ENCODE peak calls at places on chromosomes 3 and 15, in eight cellular contexts. O, G, B, Y, Q, D, P and E are unnamed samples.

GRCh38 chr3:18423401-18424212 is 1.5 kb downstream of the SATB1 start:
- DNase-seq in O (peak), G (peak), B (no peak), Y (peak), Q (no peak), D (peak), P (peak), E (no peak)

GRCh38 chr15:84947947-84948830 is 33.5 kb upstream of the PDE8A start:
- DNase-seq in O (no peak), G (peak), B (no peak), Y (no peak), Q (no peak), D (no peak), P (no peak), E (no peak)

GRCh38 chr3:196124608-196125007 is 42.7 kb upstream of the TFRC start:
- DNase-seq in O (no peak), G (no peak), B (no peak), Y (no peak), Q (no peak), D (no peak), P (no peak), E (no peak)

GRCh38 chr3:194711913-194712312 is 26.2 kb downstream of the FAM43A start:
- DNase-seq in O (no peak), G (peak), B (no peak), Y (no peak), Q (no peak), D (no peak), P (no peak), E (no peak)

GRCh38 chr3:136678981-136679380 is 73.2 kb downstream of the STAG1 start:
- DNase-seq in O (no peak), G (no peak), B (peak), Y (no peak), Q (no peak), D (no peak), P (no peak), E (no peak)

GRCh38 chr15:99732711-99733267 is 448 bp downstream of the LYSMD4 start:
- DNase-seq in O (peak), G (no peak), B (peak), Y (no peak), Q (no peak), D (peak), P (no peak), E (no peak)

GRCh38 chr3:54836876-54837275 is 91.0 kb downstream of the LRTM1 start:
- DNase-seq in O (no peak), G (no peak), B (no peak), Y (peak), Q (no peak), D (no peak), P (peak), E (no peak)

GRCh38 chr15:76196286-76196948 is 114.9 kb downstream of the ETFA start:
- DNase-seq in O (peak), G (peak), B (no peak), Y (peak), Q (no peak), D (peak), P (no peak), E (no peak)

GRCh38 chr15:40344631-40345120 is 3.9 kb upstream of the CCDC9B start:
- DNase-seq in O (peak), G (peak), B (peak), Y (peak), Q (peak), D (peak), P (peak), E (peak)

GRCh38 chr3:193783166-193783896 is 190.3 kb downstream of the OPA1 start:
- DNase-seq in O (no peak), G (no peak), B (no peak), Y (no peak), Q (no peak), D (no peak), P (no peak), E (no peak)

GRCh38 chr15:93121994-93122910 is 33.2 kb upstream of the RGMA start:
- DNase-seq in O (no peak), G (no peak), B (no peak), Y (no peak), Q (no peak), D (no peak), P (no peak), E (no peak)

GRCh38 chr15:48975713-48976419 is 12.1 kb upstream of the SHC4 start:
- DNase-seq in O (peak), G (peak), B (peak), Y (peak), Q (peak), D (peak), P (peak), E (peak)

GRCh38 chr3:23055733-23056376 is 147.3 kb upstream of the UBE2E2 start:
- DNase-seq in O (no peak), G (peak), B (no peak), Y (no peak), Q (no peak), D (no peak), P (no peak), E (no peak)

GRCh38 chr3:107452436-107452835 is 70.3 kb upstream of the BBX start:
- DNase-seq in O (no peak), G (peak), B (no peak), Y (no peak), Q (no peak), D (no peak), P (no peak), E (no peak)

GRCh38 chr3:71392277-71392676 is 191.3 kb downstream of the FOXP1 start:
- DNase-seq in O (no peak), G (no peak), B (no peak), Y (no peak), Q (no peak), D (peak), P (no peak), E (no peak)

GRCh38 chr3:84601303-84601702 is 357.5 kb upstream of the CADM2 start:
- DNase-seq in O (no peak), G (no peak), B (no peak), Y (no peak), Q (no peak), D (peak), P (peak), E (no peak)

GRCh38 chr3:65483475-65483874 is 555.2 kb downstream of the MAGI1 start:
- DNase-seq in O (peak), G (no peak), B (no peak), Y (peak), Q (no peak), D (no peak), P (peak), E (no peak)

GRCh38 chr3:49662021-49662420 is 12.1 kb upstream of the APEH start:
- DNase-seq in O (no peak), G (no peak), B (peak), Y (no peak), Q (no peak), D (no peak), P (no peak), E (no peak)

GRCh38 chr3:73448761-73449290 is 175.9 kb downstream of the PDZRN3 start:
- DNase-seq in O (no peak), G (no peak), B (no peak), Y (no peak), Q (no peak), D (peak), P (no peak), E (no peak)